ENCODE peak calls at places on chromosomes 5 and 9, in six cellular contexts. P is cardiac muscle cell, T is brain microvascular endothelial cell, D is AG09319, F is natural killer cell, X is stomach. A is an unnamed sample.

GRCh38 chr5:163434410-163434866 is 3.0 kb upstream of the CCNG1 start:
- DNase-seq in D (no peak), T (peak), X (peak), F (no peak), P (no peak), A (no peak)

GRCh38 chr5:166576323-166576722 is 1715.1 kb upstream of the WWC1 start:
- DNase-seq in T (no peak), D (no peak), P (no peak), X (no peak), F (no peak), A (no peak)

GRCh38 chr5:17720070-17720469 is 85.8 kb downstream of the TAF11L14 start:
- DNase-seq in T (no peak), D (no peak), F (no peak), X (no peak), P (no peak), A (no peak)

GRCh38 chr5:25020454-25020853 is 375.7 kb upstream of the CDH10 start:
- DNase-seq in P (no peak), F (no peak), D (no peak), T (no peak), X (no peak), A (no peak)

GRCh38 chr5:157449011-157449723 is 10.8 kb upstream of the NIPAL4 start:
- DNase-seq in F (no peak), D (no peak), T (no peak), P (peak), X (peak), A (no peak)

GRCh38 chr9:11319477-11320060 is 706.8 kb upstream of the PTPRD start:
- DNase-seq in P (peak), F (no peak), T (peak), X (no peak), D (no peak), A (no peak)

GRCh38 chr5:139457241-139457640 is 5.3 kb downstream of the ECSCR start:
- DNase-seq in D (no peak), F (no peak), P (no peak), X (no peak), T (no peak), A (no peak)

GRCh38 chr5:140345919-140346347 is 470 bp downstream of the HBEGF start:
- DNase-seq in P (peak), X (peak), D (no peak), T (peak), F (no peak), A (no peak)

GRCh38 chr5:157649091-157649490 is 3.1 kb downstream of the SOX30 start:
- DNase-seq in P (no peak), D (no peak), X (no peak), T (no peak), F (no peak), A (no peak)

GRCh38 chr9:36041491-36041890 is 4.8 kb downstream of the RECK start:
- DNase-seq in F (no peak), T (no peak), D (no peak), X (no peak), P (no peak), A (no peak)

GRCh38 chr5:1262381-1262780 is 32.5 kb downstream of the TERT start:
- DNase-seq in D (no peak), F (no peak), X (no peak), T (no peak), P (no peak), A (no peak)

GRCh38 chr5:139975942-139976341 is 67.2 kb downstream of the NRG2 start:
- DNase-seq in P (no peak), T (no peak), X (no peak), D (no peak), F (no peak), A (no peak)

GRCh38 chr5:172834570-172835245 is 657 bp downstream of the ERGIC1 start:
- DNase-seq in X (no peak), T (no peak), D (no peak), P (peak), F (no peak), A (no peak)

GRCh38 chr9:109143881-109144562 is 23.0 kb downstream of the FRRS1L start:
- DNase-seq in F (no peak), D (no peak), P (no peak), X (no peak), T (peak), A (no peak)

DNA sequence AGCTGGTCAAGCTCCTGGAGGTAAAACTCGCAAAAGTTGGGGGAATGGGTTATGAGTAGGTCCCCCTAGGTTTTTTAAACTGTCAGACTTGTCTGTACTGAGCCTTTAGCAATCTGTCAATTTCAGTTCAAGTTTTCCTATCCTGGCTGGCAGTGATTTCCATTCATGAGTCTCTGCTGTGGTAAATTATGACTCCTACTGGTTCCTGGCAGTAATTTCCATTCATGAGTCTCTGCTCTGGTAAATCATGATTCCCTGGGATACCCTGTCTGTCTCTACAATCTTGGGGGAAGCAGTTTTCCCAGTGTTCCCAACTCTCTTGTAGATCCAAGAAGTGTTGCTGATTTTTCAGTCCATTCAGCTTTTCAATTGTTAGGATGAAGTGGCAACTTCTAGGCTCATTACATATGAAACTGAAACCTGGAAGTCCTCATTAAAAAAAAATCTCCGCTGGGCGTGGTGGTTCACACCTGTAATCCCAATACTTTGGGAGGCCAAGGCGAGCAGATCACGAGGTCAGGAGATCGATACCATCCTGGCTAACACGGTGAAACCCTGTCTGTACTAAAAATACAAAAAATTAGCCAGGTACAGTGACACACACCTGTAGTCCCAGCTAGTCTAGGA is 91.3 kb upstream of the GPBP1 start:
- DNase-seq in F (no peak), P (no peak), X (no peak), D (no peak), T (peak), A (no peak)
- TF ChIP-seq CTCF in F (no peak), P (peak), X (no peak), D (peak), T (peak), A (peak)

DNA sequence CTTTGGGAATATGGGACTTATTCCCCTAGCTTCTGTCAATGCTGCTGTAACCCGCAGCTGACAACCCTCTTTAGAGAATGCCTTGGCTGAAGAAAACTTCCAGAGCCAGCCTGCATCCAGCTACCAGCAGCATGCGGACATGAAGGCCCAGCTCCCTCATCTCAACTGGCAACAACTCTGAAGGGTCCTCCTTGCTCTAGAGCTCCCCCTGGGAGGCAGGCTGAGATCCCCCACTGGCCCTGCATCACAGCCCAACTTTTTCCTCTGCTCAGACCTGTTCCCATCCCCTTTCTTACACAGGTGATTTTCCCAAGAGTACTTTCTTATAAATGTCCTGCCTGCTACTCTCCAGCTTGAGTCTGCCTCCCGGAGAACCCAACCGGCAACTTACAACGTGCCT is 18.7 kb upstream of the WNT8A start:
- DNase-seq in X (no peak), T (no peak), F (no peak), D (no peak), P (peak), A (no peak)
- TF ChIP-seq CTCF in X (no peak), T (peak), F (no peak), D (peak), P (peak), A (peak)

GRCh38 chr9:136089697-136090045 is 5.4 kb downstream of the NACC2 start:
- DNase-seq in P (no peak), T (no peak), F (no peak), X (no peak), D (no peak), A (no peak)
- TF ChIP-seq CTCF in P (peak), T (peak), F (peak), X (no peak), D (peak), A (peak)

DNA sequence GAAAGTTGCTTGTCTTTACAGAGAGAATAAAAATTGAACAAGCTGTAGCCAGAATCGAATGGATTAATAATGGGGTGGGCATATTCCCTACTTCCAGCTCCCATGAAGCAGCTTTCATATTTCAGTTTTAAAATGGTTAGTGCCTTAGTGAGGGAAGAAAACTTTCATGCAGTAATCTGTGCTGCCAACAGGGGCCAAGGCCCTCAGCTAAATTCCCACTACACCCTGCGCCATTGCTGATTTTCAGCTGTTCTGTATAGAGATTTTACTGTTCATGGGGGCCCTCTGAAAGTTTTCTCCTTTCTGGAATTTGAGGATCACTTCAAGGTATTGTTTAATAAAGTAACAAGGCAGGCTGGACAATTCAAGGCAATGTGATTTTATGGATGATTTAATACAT is 58.2 kb downstream of the CAST start:
- DNase-seq in F (no peak), P (no peak), D (no peak), X (no peak), T (no peak), A (no peak)
- TF ChIP-seq CTCF in F (peak), P (no peak), D (no peak), X (no peak), T (peak), A (peak)

DNA sequence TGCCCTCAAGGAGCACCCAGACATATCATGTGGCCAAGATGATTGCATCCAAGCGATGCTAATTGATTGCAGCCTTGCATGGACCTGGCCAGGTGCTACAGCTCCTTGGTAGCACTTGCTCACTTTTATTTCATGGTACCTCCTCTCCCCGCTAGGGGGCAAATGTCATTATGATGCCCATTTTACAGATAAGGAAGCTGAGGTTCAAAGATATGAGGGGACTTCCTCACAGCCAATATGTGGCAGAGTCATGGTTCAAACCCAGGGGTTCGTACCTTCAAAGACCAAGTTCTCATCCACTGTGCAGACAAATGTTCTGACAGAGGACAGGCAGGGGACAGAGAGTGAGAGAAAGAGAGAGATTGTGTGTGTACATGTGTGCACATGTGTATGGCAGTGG is 21.9 kb upstream of the KCNMB1 start:
- DNase-seq in T (no peak), X (no peak), F (no peak), P (no peak), D (no peak), A (no peak)
- TF ChIP-seq CTCF in T (no peak), X (no peak), F (no peak), P (no peak), D (no peak), A (peak)

GRCh38 chr9:82934949-82935348 is 128.0 kb downstream of the RASEF start:
- DNase-seq in X (no peak), F (no peak), P (no peak), T (peak), D (no peak), A (no peak)

GRCh38 chr9:82924243-82924605 is 138.7 kb downstream of the RASEF start:
- DNase-seq in X (no peak), P (no peak), T (no peak), F (no peak), D (no peak), A (no peak)

DNA sequence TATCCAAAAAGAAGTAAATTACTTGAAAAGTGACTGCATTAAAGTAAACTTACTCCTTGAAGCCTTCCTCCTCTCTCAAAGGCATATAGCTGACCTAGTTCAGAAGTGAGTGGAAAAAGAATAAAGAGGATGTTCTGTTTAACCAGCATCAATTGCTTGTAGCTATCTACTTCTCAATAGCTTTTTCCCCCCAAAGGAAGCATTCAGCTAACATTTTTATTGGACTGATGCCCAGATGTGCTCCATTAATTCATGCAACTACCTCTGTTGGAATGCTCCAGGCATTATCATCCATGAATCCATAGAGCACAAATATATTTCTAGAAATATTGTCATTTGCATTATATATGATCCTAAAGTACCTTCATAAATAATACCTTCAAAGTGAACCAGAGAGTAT is 132.8 kb downstream of the RASEF start:
- DNase-seq in D (no peak), P (no peak), T (no peak), F (no peak), X (no peak), A (no peak)
- TF ChIP-seq CTCF in D (no peak), P (no peak), T (no peak), F (no peak), X (no peak), A (no peak)

A was measured in type B pancreatic cell.